ENCODE peak calls at places on chromosomes 4 and X, in seven cellular contexts. T, I, W, Y, E, O and A are unnamed samples.

GRCh38 chr4:147731611-147732515 is at the start of gene ARHGAP10:
- DNase-seq in I (peak; percentile 75), E (no peak), T (peak; percentile 95), O (peak; percentile 53), W (peak; percentile 39), Y (peak; percentile 28), A (no peak)

GRCh38 chr4:99998062-99998880 is 48.2 kb upstream of the H2AZ1 start:
- DNase-seq in Y (peak; percentile 50), T (peak; percentile 65), O (no peak), W (peak; percentile 46), I (no peak), E (no peak), A (no peak)

GRCh38 chr4:7999695-8000094 is 60.0 kb upstream of the AFAP1 start:
- DNase-seq in Y (no peak), E (no peak), T (no peak), O (no peak), W (no peak), I (no peak), A (no peak)

GRCh38 chr4:86117781-86118302 is 242.0 kb downstream of the MAPK10 start:
- DNase-seq in E (no peak), T (peak; percentile 84), Y (no peak), I (no peak), O (no peak), W (no peak), A (no peak)

GRCh38 chr4:81546777-81547176 is 75.1 kb upstream of the RASGEF1B start:
- DNase-seq in Y (no peak), W (no peak), T (no peak), O (no peak), I (no peak), E (no peak), A (no peak)

GRCh38 chr4:76607266-76607799 is 172.3 kb downstream of the SHROOM3 start:
- DNase-seq in Y (no peak), I (no peak), E (no peak), T (no peak), O (no peak), W (no peak), A (no peak)

GRCh38 chrX:52576946-52577345 is 60.1 kb upstream of the XAGE1B start:
- DNase-seq in Y (no peak), O (no peak), W (no peak), T (no peak), I (no peak), E (no peak), A (no peak)

GRCh38 chrX:120790118-120790517 is 85.5 kb downstream of the CT47B1 start:
- DNase-seq in T (peak; percentile 84), E (no peak), I (peak; percentile 23), Y (peak; percentile 61), W (peak; percentile 61), O (peak; percentile 3), A (no peak)

GRCh38 chr4:121428721-121429120 is 47.9 kb upstream of the QRFPR start:
- DNase-seq in Y (no peak), T (peak; percentile 65), O (no peak), I (no peak), W (no peak), E (no peak), A (no peak)

GRCh38 chr4:106266201-106266600 is 49.8 kb downstream of the TBCK start:
- DNase-seq in E (no peak), T (peak; percentile 62), O (no peak), I (no peak), W (no peak), Y (peak; percentile 42), A (no peak)